ENCODE peak calls at places on chromosome 6, in seven cellular contexts. One of them, this sample, is unnamed. For H3K36me3, the result is how much of the 10 kb centered on the place peaks cover.

GRCh38 chr6:133980168-133980567 is 27.1 kb downstream of the TBPL1 start:
- DNase-seq in Peyer's patch: no peak
- DNase-seq in right lobe of liver: no peak
- DNase-seq in mesendoderm: no peak
- DNase-seq in left ventricle myocardium inferior: no peak
- DNase-seq in cardiac muscle cell: no peak
- DNase-seq in CD4-positive, alpha-beta memory T cell: no peak
- DNase-seq in this sample: no peak

GRCh38 chr6:23454090-23454998 is 671.7 kb upstream of the NRSN1 start:
- DNase-seq in cardiac muscle cell: peak
- DNase-seq in CD4-positive, alpha-beta memory T cell: no peak
- DNase-seq in Peyer's patch: no peak
- DNase-seq in mesendoderm: peak
- DNase-seq in left ventricle myocardium inferior: no peak
- DNase-seq in right lobe of liver: no peak
- DNase-seq in this sample: no peak

GRCh38 chr6:43644940-43645612 is at the start of gene RSPH9:
- DNase-seq in Peyer's patch: peak
- DNase-seq in right lobe of liver: peak
- DNase-seq in left ventricle myocardium inferior: peak
- DNase-seq in CD4-positive, alpha-beta memory T cell: peak
- DNase-seq in cardiac muscle cell: peak
- DNase-seq in mesendoderm: peak
- DNase-seq in this sample: peak

GRCh38 chr6:48825501-48826317 is 637.3 kb downstream of the MMUT start:
- DNase-seq in Peyer's patch: no peak
- DNase-seq in mesendoderm: no peak
- DNase-seq in CD4-positive, alpha-beta memory T cell: no peak
- DNase-seq in right lobe of liver: no peak
- DNase-seq in cardiac muscle cell: peak
- DNase-seq in left ventricle myocardium inferior: no peak
- DNase-seq in this sample: no peak

GRCh38 chr6:118080547-118080946 is 173.5 kb downstream of the SLC35F1 start:
- DNase-seq in right lobe of liver: no peak
- DNase-seq in left ventricle myocardium inferior: no peak
- DNase-seq in mesendoderm: peak
- DNase-seq in Peyer's patch: no peak
- DNase-seq in cardiac muscle cell: no peak
- DNase-seq in CD4-positive, alpha-beta memory T cell: no peak
- DNase-seq in this sample: peak

GRCh38 chr6:34887753-34888440 is at the start of gene TAF11:
- DNase-seq in Peyer's patch: peak
- DNase-seq in cardiac muscle cell: peak
- DNase-seq in CD4-positive, alpha-beta memory T cell: peak
- DNase-seq in mesendoderm: peak
- DNase-seq in right lobe of liver: peak
- DNase-seq in left ventricle myocardium inferior: peak
- DNase-seq in this sample: peak

GRCh38 chr6:18693923-18694322 is 306.8 kb downstream of the RNF144B start:
- DNase-seq in mesendoderm: no peak
- DNase-seq in right lobe of liver: no peak
- DNase-seq in CD4-positive, alpha-beta memory T cell: no peak
- DNase-seq in cardiac muscle cell: no peak
- DNase-seq in Peyer's patch: no peak
- DNase-seq in left ventricle myocardium inferior: no peak
- DNase-seq in this sample: no peak

GRCh38 chr6:108118791-108119211 is 44.3 kb upstream of the OSTM1 start:
- DNase-seq in Peyer's patch: no peak
- DNase-seq in cardiac muscle cell: no peak
- DNase-seq in left ventricle myocardium inferior: no peak
- DNase-seq in mesendoderm: peak
- DNase-seq in CD4-positive, alpha-beta memory T cell: no peak
- DNase-seq in right lobe of liver: no peak
- DNase-seq in this sample: no peak

GRCh38 chr6:144955853-144956252 is 670.7 kb downstream of the UTRN start:
- DNase-seq in CD4-positive, alpha-beta memory T cell: no peak
- DNase-seq in mesendoderm: peak
- DNase-seq in left ventricle myocardium inferior: no peak
- DNase-seq in cardiac muscle cell: peak
- DNase-seq in Peyer's patch: no peak
- DNase-seq in right lobe of liver: no peak
- DNase-seq in this sample: no peak

GRCh38 chr6:104462811-104463599 is 396.7 kb downstream of the HACE1 start:
- DNase-seq in mesendoderm: no peak
- DNase-seq in cardiac muscle cell: peak
- DNase-seq in right lobe of liver: no peak
- DNase-seq in left ventricle myocardium inferior: no peak
- DNase-seq in CD4-positive, alpha-beta memory T cell: no peak
- DNase-seq in Peyer's patch: no peak
- DNase-seq in this sample: no peak

GRCh38 chr6:31781244-31782125 is 4.4 kb upstream of the VWA7 start:
- DNase-seq in right lobe of liver: no peak
- DNase-seq in left ventricle myocardium inferior: no peak
- DNase-seq in Peyer's patch: no peak
- DNase-seq in CD4-positive, alpha-beta memory T cell: no peak
- DNase-seq in mesendoderm: no peak
- DNase-seq in cardiac muscle cell: no peak
- DNase-seq in this sample: no peak
- H3K36me3 ChIP-seq in right lobe of liver: under half
- H3K36me3 ChIP-seq in left ventricle myocardium inferior: half or more
- H3K36me3 ChIP-seq in Peyer's patch: half or more
- H3K36me3 ChIP-seq in CD4-positive, alpha-beta memory T cell: under half
- H3K36me3 ChIP-seq in mesendoderm: under half
- H3K36me3 ChIP-seq in cardiac muscle cell: under half
- H3K36me3 ChIP-seq in this sample: half or more

DNA sequence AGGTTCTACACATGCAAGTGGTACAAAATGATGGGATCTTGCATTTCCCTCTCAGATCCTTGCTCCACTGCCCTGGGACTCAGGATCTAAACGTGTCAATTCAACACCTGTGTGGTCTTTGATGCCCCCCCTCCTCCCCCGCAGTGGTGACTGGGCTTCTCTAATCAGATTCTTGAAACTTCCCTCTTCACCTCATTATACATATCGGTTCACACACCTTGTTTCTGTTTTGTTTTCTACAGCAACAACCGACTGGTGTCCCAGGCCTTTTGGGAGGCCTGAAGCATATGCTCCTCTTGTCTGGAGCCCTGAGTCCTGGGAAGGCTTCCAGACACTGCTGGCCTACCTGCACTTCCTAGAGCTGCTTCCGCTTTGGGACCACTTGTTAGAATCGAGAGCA is 20.0 kb downstream of the SAMD3 start:
- DNase-seq in right lobe of liver: no peak
- DNase-seq in Peyer's patch: no peak
- DNase-seq in CD4-positive, alpha-beta memory T cell: no peak
- DNase-seq in cardiac muscle cell: no peak
- DNase-seq in left ventricle myocardium inferior: no peak
- DNase-seq in mesendoderm: peak
- DNase-seq in this sample: no peak
- H3K4me3 ChIP-seq in right lobe of liver: no peak
- H3K4me3 ChIP-seq in Peyer's patch: no peak
- H3K4me3 ChIP-seq in CD4-positive, alpha-beta memory T cell: no peak
- H3K4me3 ChIP-seq in cardiac muscle cell: no peak
- H3K4me3 ChIP-seq in left ventricle myocardium inferior: no peak
- H3K4me3 ChIP-seq in mesendoderm: no peak
- H3K4me3 ChIP-seq in this sample: no peak

GRCh38 chr6:71491844-71492243 is 203.2 kb downstream of the OGFRL1 start:
- DNase-seq in mesendoderm: no peak
- DNase-seq in left ventricle myocardium inferior: no peak
- DNase-seq in cardiac muscle cell: no peak
- DNase-seq in right lobe of liver: no peak
- DNase-seq in CD4-positive, alpha-beta memory T cell: no peak
- DNase-seq in Peyer's patch: no peak
- DNase-seq in this sample: no peak

GRCh38 chr6:71498643-71499042 is 210.0 kb downstream of the OGFRL1 start:
- DNase-seq in Peyer's patch: no peak
- DNase-seq in right lobe of liver: no peak
- DNase-seq in cardiac muscle cell: no peak
- DNase-seq in CD4-positive, alpha-beta memory T cell: no peak
- DNase-seq in mesendoderm: no peak
- DNase-seq in left ventricle myocardium inferior: no peak
- DNase-seq in this sample: no peak

GRCh38 chr6:71499667-71500066 is 211.1 kb downstream of the OGFRL1 start:
- DNase-seq in cardiac muscle cell: no peak
- DNase-seq in Peyer's patch: no peak
- DNase-seq in left ventricle myocardium inferior: no peak
- DNase-seq in right lobe of liver: no peak
- DNase-seq in CD4-positive, alpha-beta memory T cell: no peak
- DNase-seq in mesendoderm: no peak
- DNase-seq in this sample: no peak

GRCh38 chr6:71492668-71493067 is 204.1 kb downstream of the OGFRL1 start:
- DNase-seq in mesendoderm: no peak
- DNase-seq in CD4-positive, alpha-beta memory T cell: no peak
- DNase-seq in Peyer's patch: no peak
- DNase-seq in right lobe of liver: no peak
- DNase-seq in cardiac muscle cell: no peak
- DNase-seq in left ventricle myocardium inferior: no peak
- DNase-seq in this sample: no peak

DNA sequence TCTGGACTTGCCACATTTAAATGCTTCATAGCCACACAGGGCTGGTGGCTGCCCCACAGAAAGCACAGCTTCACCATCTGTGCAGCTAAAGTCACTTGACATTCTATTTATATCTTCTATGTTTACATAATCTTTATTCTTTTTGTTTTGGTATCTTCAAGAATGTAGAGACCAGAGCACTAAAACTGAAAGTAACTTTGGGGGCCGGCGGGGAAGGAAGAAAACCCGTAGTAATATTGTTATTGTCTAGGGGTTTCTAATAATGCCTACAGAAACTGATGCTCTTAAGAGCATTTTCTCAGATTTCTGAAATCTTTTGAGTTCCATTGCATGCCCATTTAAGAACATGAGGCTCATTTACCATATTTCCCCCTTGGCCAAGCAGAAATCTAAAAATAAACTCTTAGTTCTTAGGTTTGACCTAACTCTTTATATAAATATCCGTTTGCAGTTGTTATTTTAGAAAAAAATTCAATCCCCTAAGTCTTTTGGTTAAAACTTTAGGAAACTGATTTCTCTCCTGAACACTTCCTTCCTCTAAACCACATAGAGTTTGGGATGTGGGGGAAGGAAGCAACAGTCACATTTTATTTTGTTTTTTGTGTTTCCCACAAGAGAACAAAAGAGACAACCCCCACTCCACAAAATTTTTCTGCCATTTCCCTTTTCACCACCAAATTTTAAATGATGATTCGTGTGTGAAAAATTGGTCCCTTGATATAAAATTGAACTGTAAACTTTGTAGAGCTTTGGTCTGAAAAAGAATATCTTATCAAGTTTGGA is 207.6 kb downstream of the OGFRL1 start:
- DNase-seq in mesendoderm: no peak
- DNase-seq in Peyer's patch: peak
- DNase-seq in CD4-positive, alpha-beta memory T cell: no peak
- DNase-seq in cardiac muscle cell: peak
- DNase-seq in left ventricle myocardium inferior: no peak
- DNase-seq in right lobe of liver: no peak
- DNase-seq in this sample: no peak
- H3K27ac ChIP-seq in mesendoderm: no peak
- H3K27ac ChIP-seq in Peyer's patch: peak
- H3K27ac ChIP-seq in CD4-positive, alpha-beta memory T cell: no peak
- H3K27ac ChIP-seq in cardiac muscle cell: no peak
- H3K27ac ChIP-seq in left ventricle myocardium inferior: peak
- H3K27ac ChIP-seq in right lobe of liver: peak
- H3K27ac ChIP-seq in this sample: no peak

GRCh38 chr6:138914701-138915100 is 73.4 kb downstream of the REPS1 start:
- DNase-seq in right lobe of liver: no peak
- DNase-seq in mesendoderm: no peak
- DNase-seq in cardiac muscle cell: no peak
- DNase-seq in CD4-positive, alpha-beta memory T cell: no peak
- DNase-seq in Peyer's patch: no peak
- DNase-seq in left ventricle myocardium inferior: no peak
- DNase-seq in this sample: no peak
- H3K36me3 ChIP-seq in right lobe of liver: half or more
- H3K36me3 ChIP-seq in mesendoderm: under half
- H3K36me3 ChIP-seq in cardiac muscle cell: half or more
- H3K36me3 ChIP-seq in CD4-positive, alpha-beta memory T cell: under half
- H3K36me3 ChIP-seq in Peyer's patch: half or more
- H3K36me3 ChIP-seq in left ventricle myocardium inferior: half or more
- H3K36me3 ChIP-seq in this sample: under half